ENCODE peak calls at places on chromosomes 7 and 10, in five cellular contexts. One of them, this sample, is unnamed.

GRCh38 chr10:48667960-48668541 is 16.6 kb upstream of the WDFY4 start:
- DNase-seq in RWPE2: no peak
- DNase-seq in foreskin keratinocyte: no peak
- DNase-seq in T-cell: no peak
- DNase-seq in GM04504: no peak
- DNase-seq in this sample: no peak

GRCh38 chr7:133431134-133431711 is 178.3 kb downstream of the EXOC4 start:
- DNase-seq in RWPE2: no peak
- DNase-seq in foreskin keratinocyte: no peak
- DNase-seq in T-cell: no peak
- DNase-seq in GM04504: no peak
- DNase-seq in this sample: no peak

GRCh38 chr7:95095259-95096122 is 188.1 kb downstream of the PPP1R9A start:
- DNase-seq in RWPE2: no peak
- DNase-seq in foreskin keratinocyte: no peak
- DNase-seq in T-cell: no peak
- DNase-seq in GM04504: no peak
- DNase-seq in this sample: no peak

GRCh38 chr7:66626236-66626957 is 2.3 kb upstream of the KCTD7 start:
- DNase-seq in RWPE2: no peak
- DNase-seq in foreskin keratinocyte: no peak
- DNase-seq in T-cell: no peak
- DNase-seq in GM04504: peak; percentile 47
- DNase-seq in this sample: no peak

GRCh38 chr10:77599651-77600050 is 38.0 kb downstream of the KCNMA1 start:
- DNase-seq in RWPE2: no peak
- DNase-seq in foreskin keratinocyte: no peak
- DNase-seq in T-cell: no peak
- DNase-seq in GM04504: no peak
- DNase-seq in this sample: no peak

GRCh38 chr7:148521271-148521670 is 69.3 kb upstream of the C7orf33 start:
- DNase-seq in RWPE2: no peak
- DNase-seq in foreskin keratinocyte: no peak
- DNase-seq in T-cell: no peak
- DNase-seq in GM04504: no peak
- DNase-seq in this sample: peak; percentile 60

GRCh38 chr10:70462349-70462984 is 16.1 kb upstream of the PALD1 start:
- DNase-seq in RWPE2: no peak
- DNase-seq in foreskin keratinocyte: no peak
- DNase-seq in T-cell: no peak
- DNase-seq in GM04504: no peak
- DNase-seq in this sample: no peak

GRCh38 chr7:99374121-99375064 is at the start of gene ARPC1B:
- DNase-seq in RWPE2: no peak
- DNase-seq in foreskin keratinocyte: no peak
- DNase-seq in T-cell: peak; percentile 75
- DNase-seq in GM04504: peak; percentile 36
- DNase-seq in this sample: peak; percentile 53

GRCh38 chr7:2525931-2526630 is 6.5 kb downstream of the LFNG start:
- DNase-seq in RWPE2: no peak
- DNase-seq in foreskin keratinocyte: no peak
- DNase-seq in T-cell: no peak
- DNase-seq in GM04504: no peak
- DNase-seq in this sample: no peak

GRCh38 chr10:70432101-70432500 is 9.4 kb downstream of the NODAL start:
- DNase-seq in RWPE2: no peak
- DNase-seq in foreskin keratinocyte: no peak
- DNase-seq in T-cell: no peak
- DNase-seq in GM04504: no peak
- DNase-seq in this sample: no peak

GRCh38 chr10:99681553-99681952 is 22.2 kb downstream of the ENTPD7 start:
- DNase-seq in RWPE2: no peak
- DNase-seq in foreskin keratinocyte: peak; percentile 80
- DNase-seq in T-cell: no peak
- DNase-seq in GM04504: peak; percentile 85
- DNase-seq in this sample: no peak

GRCh38 chr7:82729172-82730030 is 285.8 kb upstream of the CACNA2D1 start:
- DNase-seq in RWPE2: no peak
- DNase-seq in foreskin keratinocyte: no peak
- DNase-seq in T-cell: no peak
- DNase-seq in GM04504: no peak
- DNase-seq in this sample: peak; percentile 15

GRCh38 chr10:68333905-68334431 is 1.2 kb upstream of the PBLD start:
- DNase-seq in RWPE2: no peak
- DNase-seq in foreskin keratinocyte: no peak
- DNase-seq in T-cell: no peak
- DNase-seq in GM04504: no peak
- DNase-seq in this sample: no peak

GRCh38 chr10:6202098-6202683 is 541 bp upstream of the PFKFB3 start:
- DNase-seq in RWPE2: no peak
- DNase-seq in foreskin keratinocyte: no peak
- DNase-seq in T-cell: peak; percentile 3
- DNase-seq in GM04504: no peak
- DNase-seq in this sample: no peak

GRCh38 chr7:30649717-30650116 is 32.5 kb downstream of the CRHR2 start:
- DNase-seq in RWPE2: peak; percentile 23
- DNase-seq in foreskin keratinocyte: no peak
- DNase-seq in T-cell: no peak
- DNase-seq in GM04504: no peak
- DNase-seq in this sample: no peak

GRCh38 chr10:26331376-26331775 is 106.8 kb upstream of the APBB1IP start:
- DNase-seq in RWPE2: no peak
- DNase-seq in foreskin keratinocyte: no peak
- DNase-seq in T-cell: no peak
- DNase-seq in GM04504: no peak
- DNase-seq in this sample: no peak

GRCh38 chr7:26684447-26684846 is 179.9 kb downstream of the SKAP2 start:
- DNase-seq in RWPE2: no peak
- DNase-seq in foreskin keratinocyte: no peak
- DNase-seq in T-cell: no peak
- DNase-seq in GM04504: no peak
- DNase-seq in this sample: no peak

GRCh38 chr7:133727476-133728214 is 399.5 kb upstream of the LRGUK start:
- DNase-seq in RWPE2: no peak
- DNase-seq in foreskin keratinocyte: no peak
- DNase-seq in T-cell: no peak
- DNase-seq in GM04504: no peak
- DNase-seq in this sample: no peak

GRCh38 chr10:77865585-77866324 is 60.8 kb downstream of the DLG5 start:
- DNase-seq in RWPE2: no peak
- DNase-seq in foreskin keratinocyte: no peak
- DNase-seq in T-cell: no peak
- DNase-seq in GM04504: no peak
- DNase-seq in this sample: no peak

GRCh38 chr7:132548489-132549078 is 27.7 kb downstream of the PLXNA4 start:
- DNase-seq in RWPE2: no peak
- DNase-seq in foreskin keratinocyte: peak; percentile 32
- DNase-seq in T-cell: no peak
- DNase-seq in GM04504: peak; percentile 61
- DNase-seq in this sample: no peak

GRCh38 chr7:87715511-87715910 is 87.3 kb downstream of the RUNDC3B start:
- DNase-seq in RWPE2: no peak
- DNase-seq in foreskin keratinocyte: no peak
- DNase-seq in T-cell: no peak
- DNase-seq in GM04504: no peak
- DNase-seq in this sample: no peak

GRCh38 chr10:4984971-4985594 is 18.6 kb downstream of the AKR1C2 start:
- DNase-seq in RWPE2: no peak
- DNase-seq in foreskin keratinocyte: no peak
- DNase-seq in T-cell: no peak
- DNase-seq in GM04504: no peak
- DNase-seq in this sample: no peak